ENCODE peak calls at places on chromosome 18, in six cellular contexts. J, E, V, W, I and U are unnamed samples.

GRCh38 chr18:79625924-79626561 is 53.6 kb upstream of the CTDP1 start:
- DNase-seq in J (peak; percentile 4), E (no peak), V (no peak), W (no peak), I (no peak), U (peak; percentile 81)

GRCh38 chr18:34710430-34711386 is 610 bp downstream of the DTNA start:
- DNase-seq in J (peak; percentile 48), E (no peak), V (no peak), W (peak; percentile 66), I (no peak), U (no peak)

GRCh38 chr18:78813156-78813555 is 166.5 kb upstream of the SALL3 start:
- DNase-seq in J (no peak), E (no peak), V (no peak), W (no peak), I (no peak), U (no peak)

GRCh38 chr18:63366270-63366990 is 576 bp downstream of the KDSR start:
- DNase-seq in J (peak; percentile 60), E (peak; percentile 64), V (no peak), W (peak; percentile 69), I (peak; percentile 52), U (peak; percentile 51)

GRCh38 chr18:26424428-26425147 is 123.8 kb downstream of the KCTD1 start:
- DNase-seq in J (no peak), E (no peak), V (no peak), W (no peak), I (no peak), U (no peak)

GRCh38 chr18:50284226-50284885 is 3.0 kb upstream of the MBD1 start:
- DNase-seq in J (no peak), E (no peak), V (no peak), W (no peak), I (no peak), U (no peak)

GRCh38 chr18:43774497-43774896 is 497.2 kb upstream of the SYT4 start:
- DNase-seq in J (no peak), E (no peak), V (no peak), W (no peak), I (no peak), U (no peak)

GRCh38 chr18:41695441-41695840 is 259.6 kb upstream of the PIK3C3 start:
- DNase-seq in J (no peak), E (no peak), V (no peak), W (no peak), I (no peak), U (no peak)

GRCh38 chr18:26574958-26575864 is 26.9 kb upstream of the KCTD1 start:
- DNase-seq in J (peak; percentile 20), E (peak; percentile 60), V (no peak), W (peak; percentile 46), I (peak; percentile 96), U (peak; percentile 87)

GRCh38 chr18:63701952-63702351 is 808 bp upstream of the SERPINB11 start:
- DNase-seq in J (no peak), E (no peak), V (no peak), W (no peak), I (no peak), U (no peak)

GRCh38 chr18:35241523-35241804 is 630 bp downstream of the ZNF397 start:
- DNase-seq in J (no peak), E (no peak), V (peak; percentile 23), W (no peak), I (no peak), U (no peak)

GRCh38 chr18:59696311-59697235 is 650 bp downstream of the CCBE1 start:
- DNase-seq in J (peak; percentile 31), E (no peak), V (no peak), W (peak; percentile 59), I (peak; percentile 20), U (peak; percentile 88)

GRCh38 chr18:54165450-54165849 is 59.0 kb downstream of the MBD2 start:
- DNase-seq in J (no peak), E (no peak), V (no peak), W (no peak), I (no peak), U (no peak)

GRCh38 chr18:32553174-32553573 is 82.5 kb upstream of the GAREM1 start:
- DNase-seq in J (no peak), E (no peak), V (no peak), W (no peak), I (no peak), U (no peak)

GRCh38 chr18:53971331-53971730 is 253.1 kb downstream of the MBD2 start:
- DNase-seq in J (no peak), E (no peak), V (no peak), W (no peak), I (no peak), U (no peak)

GRCh38 chr18:57352271-57352701 is at the start of gene ST8SIA3:
- DNase-seq in J (no peak), E (no peak), V (no peak), W (no peak), I (no peak), U (no peak)

GRCh38 chr18:79739440-79739778 is 58.3 kb upstream of the KCNG2 start:
- DNase-seq in J (no peak), E (no peak), V (no peak), W (no peak), I (no peak), U (no peak)

GRCh38 chr18:59902180-59902992 is 2.6 kb downstream of the PMAIP1 start:
- DNase-seq in J (no peak), E (no peak), V (no peak), W (peak; percentile 95), I (no peak), U (no peak)

GRCh38 chr18:27605107-27605834 is 420.2 kb upstream of the CHST9 start:
- DNase-seq in J (peak; percentile 18), E (no peak), V (no peak), W (peak; percentile 65), I (peak; percentile 64), U (peak; percentile 84)

GRCh38 chr18:54261894-54262293 is 7.4 kb upstream of the POLI start:
- DNase-seq in J (no peak), E (no peak), V (peak; percentile 85), W (no peak), I (no peak), U (no peak)

GRCh38 chr18:59123588-59124369 is 15.9 kb upstream of the SEC11C start:
- DNase-seq in J (peak; percentile 49), E (no peak), V (no peak), W (peak; percentile 94), I (peak; percentile 35), U (no peak)

GRCh38 chr18:68665623-68666022 is 49.3 kb downstream of the TMX3 start:
- DNase-seq in J (no peak), E (no peak), V (no peak), W (no peak), I (no peak), U (no peak)

GRCh38 chr18:68660355-68661183 is 54.3 kb downstream of the TMX3 start:
- DNase-seq in J (no peak), E (no peak), V (no peak), W (peak; percentile 61), I (peak; percentile 33), U (no peak)

GRCh38 chr18:68666316-68666715 is 48.6 kb downstream of the TMX3 start:
- DNase-seq in J (no peak), E (no peak), V (no peak), W (no peak), I (no peak), U (no peak)

GRCh38 chr18:68667121-68667520 is 47.8 kb downstream of the TMX3 start:
- DNase-seq in J (no peak), E (no peak), V (no peak), W (peak; percentile 27), I (no peak), U (no peak)

DNA sequence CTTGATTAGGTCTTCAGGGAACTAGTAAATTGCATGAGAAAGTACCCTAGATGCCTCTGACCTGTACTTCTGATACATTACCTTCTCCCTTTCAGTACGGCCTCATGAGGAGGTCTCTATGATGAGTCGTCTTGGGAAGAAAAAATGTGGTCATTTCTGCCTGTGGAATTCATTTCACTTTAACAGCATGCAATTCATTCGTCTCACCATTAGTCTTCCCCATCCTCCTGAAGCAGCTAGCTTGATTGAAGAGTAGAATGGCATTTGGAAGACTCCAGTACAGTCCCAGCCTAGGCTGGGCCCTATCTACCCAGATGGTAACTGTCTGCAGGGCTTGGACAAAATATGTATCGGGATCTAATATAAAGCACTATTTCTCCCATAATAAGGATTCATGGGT is 52.1 kb downstream of the TMX3 start:
- DNase-seq in J (no peak), E (no peak), V (no peak), W (peak; percentile 66), I (peak; percentile 3), U (no peak)
- TF ChIP-seq CTCF in J (no peak), E (no peak), V (no peak), W (peak; percentile 18), I (no peak), U (no peak)

GRCh38 chr18:11146238-11146946 is 3.0 kb downstream of the PIEZO2 start:
- DNase-seq in J (no peak), E (no peak), V (no peak), W (no peak), I (no peak), U (no peak)
- H3K4me3 ChIP-seq in J (no peak overlapping the region), E (no peak overlapping the region), V (peak overlapping the region; percentile 95), W (no peak overlapping the region), I (no peak overlapping the region), U (no peak overlapping the region)

DNA sequence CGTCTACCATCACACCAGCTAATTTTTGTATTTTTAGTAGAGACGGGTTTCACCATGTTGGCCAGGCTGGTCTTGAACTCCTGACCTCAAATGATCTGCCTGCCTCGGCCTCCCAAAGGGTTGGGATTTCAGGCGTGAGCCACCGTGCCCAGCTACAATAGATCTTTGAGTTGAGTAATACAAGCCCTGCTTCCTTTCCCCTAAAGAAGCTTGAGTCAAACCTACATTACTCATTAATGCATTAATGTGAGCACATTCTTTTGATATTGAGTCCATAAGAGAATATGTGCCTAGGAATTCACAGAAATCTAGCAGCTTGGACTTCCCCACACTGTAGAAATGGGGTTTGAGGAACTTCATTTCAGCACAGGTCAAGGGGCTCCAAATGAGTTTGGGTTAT is 39.6 kb downstream of the PSMG2 start:
- DNase-seq in J (no peak), E (no peak), V (no peak), W (peak; percentile 87), I (peak; percentile 32), U (no peak)
- TF ChIP-seq POLR2A in J (no peak), E (no peak), V (no peak), W (no peak), I (no peak), U (no peak)

GRCh38 chr18:52288403-52289004 is 51.5 kb upstream of the DCC start:
- DNase-seq in J (no peak), E (no peak), V (no peak), W (no peak), I (peak; percentile 11), U (no peak)
- TF ChIP-seq CTCF in J (no peak), E (no peak), V (peak; percentile 88), W (peak; percentile 17), I (peak; percentile 49), U (no peak)